ENCODE peak calls at places on chromosomes 6 and 20, in eight cellular contexts. J is tibial nerve, K is PC-9, A is IMR-90, U is uterus, Y is gastrocnemius medialis, D is H1, I is astrocyte. V is an unnamed sample.
A peak's percentile ranks its signal among the peaks of the same experiment; 100 is the strongest.

GRCh38 chr6:133966654-133967300 is 13.8 kb downstream of the TBPL1 start:
- DNase-seq in J (no peak), K (no peak), A (no peak), U (no peak), Y (no peak), D (no peak), I (no peak), V (no peak)

GRCh38 chr6:163731215-163732013 is 316.9 kb downstream of the QKI start:
- DNase-seq in J (no peak), K (no peak), A (no peak), U (no peak), Y (no peak), D (no peak), I (no peak), V (no peak)

GRCh38 chr6:154508573-154509375 is 1.7 kb downstream of the CNKSR3 start:
- DNase-seq in J (no peak), K (peak; percentile 53), A (peak; percentile 56), U (no peak), Y (no peak), D (no peak), I (peak; percentile 29), V (no peak)

GRCh38 chr20:34970193-34971037 is 14.7 kb downstream of the MYH7B start:
- DNase-seq in J (no peak), K (no peak), A (no peak), U (no peak), Y (no peak), D (no peak), I (no peak), V (no peak)

GRCh38 chr20:8067082-8067481 is 47.5 kb upstream of the TMX4 start:
- DNase-seq in J (no peak), K (no peak), A (no peak), U (no peak), Y (no peak), D (no peak), I (no peak), V (no peak)

GRCh38 chr6:116255246-116255800 is 1.4 kb upstream of the TSPYL4 start:
- DNase-seq in J (no peak), K (no peak), A (no peak), U (no peak), Y (no peak), D (no peak), I (no peak), V (no peak)

GRCh38 chr6:8953310-8953709 is 518.0 kb upstream of the SLC35B3 start:
- DNase-seq in J (no peak), K (no peak), A (no peak), U (no peak), Y (no peak), D (no peak), I (no peak), V (no peak)

GRCh38 chr6:20789162-20789561 is 254.9 kb downstream of the CDKAL1 start:
- DNase-seq in J (no peak), K (no peak), A (peak; percentile 44), U (no peak), Y (no peak), D (no peak), I (no peak), V (no peak)

GRCh38 chr6:47096233-47096887 is 54.2 kb upstream of the ADGRF1 start:
- DNase-seq in J (no peak), K (no peak), A (no peak), U (no peak), Y (no peak), D (no peak), I (no peak), V (no peak)

GRCh38 chr6:11393713-11394627 is 143.6 kb upstream of the TMEM170B start:
- DNase-seq in J (no peak), K (peak; percentile 61), A (peak; percentile 3), U (no peak), Y (no peak), D (no peak), I (peak; percentile 79), V (peak; percentile 82)

GRCh38 chr6:32941412-32941784 is 570 bp upstream of the HLA-DMB start:
- DNase-seq in J (no peak), K (no peak), A (no peak), U (no peak), Y (no peak), D (no peak), I (no peak), V (no peak)

GRCh38 chr6:37809144-37809543 is 10.4 kb upstream of the ZFAND3 start:
- DNase-seq in J (peak; percentile 29), K (no peak), A (peak; percentile 44), U (no peak), Y (no peak), D (no peak), I (peak; percentile 30), V (no peak)

GRCh38 chr20:14582855-14583254 is 245.4 kb upstream of the FLRT3 start:
- DNase-seq in J (no peak), K (no peak), A (no peak), U (no peak), Y (no peak), D (no peak), I (no peak), V (no peak)

GRCh38 chr6:67433124-67433523 is 1202.0 kb upstream of the ADGRB3 start:
- DNase-seq in J (no peak), K (no peak), A (no peak), U (no peak), Y (no peak), D (no peak), I (no peak), V (no peak)

GRCh38 chr6:4460595-4461475 is 315.4 kb upstream of the CDYL start:
- DNase-seq in J (peak; percentile 53), K (no peak), A (peak; percentile 44), U (peak; percentile 85), Y (peak; percentile 67), D (no peak), I (peak; percentile 39), V (no peak)
- H3K4me3 ChIP-seq in J (no peak overlapping the region), K (no peak overlapping the region), A (no peak overlapping the region), U (no peak overlapping the region), Y (peak overlapping the region; percentile 7), D (no peak overlapping the region), I (no peak overlapping the region), V (no peak overlapping the region)

GRCh38 chr6:169479783-169480495 is 221.9 kb downstream of the WDR27 start:
- DNase-seq in J (no peak), K (no peak), A (no peak), U (no peak), Y (no peak), D (no peak), I (no peak), V (no peak)
- H3K9me3 ChIP-seq in J (peaks cover 14% of the 10 kb centered on the region), K (peaks cover 6% of the 10 kb centered on the region), A (peaks cover 5% of the 10 kb centered on the region), U (no peaks in the 10 kb centered on the region), Y (peaks cover 4% of the 10 kb centered on the region), D (peaks cover 31% of the 10 kb centered on the region), I (peaks cover 3% of the 10 kb centered on the region), V (peaks cover 17% of the 10 kb centered on the region)

DNA sequence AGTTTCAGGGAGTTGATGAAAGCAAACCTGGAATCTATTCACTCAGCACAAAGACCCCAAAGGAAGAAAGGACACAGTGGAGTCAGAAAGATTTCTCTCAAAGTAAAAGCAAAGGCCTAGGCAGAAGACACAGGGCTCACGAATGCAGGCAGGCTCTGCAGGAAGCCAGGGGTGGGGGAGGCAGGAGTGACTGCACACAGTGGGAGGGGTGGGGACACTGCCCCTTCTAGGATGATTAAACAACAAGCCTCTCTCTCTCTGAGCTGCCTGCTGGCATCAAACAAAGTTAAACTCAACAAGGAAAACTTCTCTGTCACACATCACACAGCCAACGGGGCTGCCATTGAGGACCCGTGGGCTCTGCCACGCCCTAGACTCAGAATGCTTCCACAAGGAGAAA is 70.2 kb downstream of the RAMACL start:
- DNase-seq in J (no peak), K (no peak), A (peak; percentile 18), U (no peak), Y (no peak), D (no peak), I (no peak), V (no peak)
- H3K4me3 ChIP-seq in J (no peak overlapping the region), K (no peak overlapping the region), A (no peak overlapping the region), U (no peak overlapping the region), Y (no peak overlapping the region), D (no peak overlapping the region), I (no peak overlapping the region), V (no peak overlapping the region)

GRCh38 chr20:48310312-48310711 is 517.5 kb downstream of the PREX1 start:
- DNase-seq in J (no peak), K (no peak), A (no peak), U (peak; percentile 40), Y (no peak), D (no peak), I (no peak), V (no peak)

GRCh38 chr20:48309293-48309692 is 518.5 kb downstream of the PREX1 start:
- DNase-seq in J (no peak), K (no peak), A (no peak), U (no peak), Y (no peak), D (no peak), I (no peak), V (no peak)

GRCh38 chr20:48314925-48315592 is 512.7 kb downstream of the PREX1 start:
- DNase-seq in J (no peak), K (no peak), A (no peak), U (no peak), Y (no peak), D (no peak), I (no peak), V (no peak)

GRCh38 chr20:48317578-48317977 is 510.2 kb downstream of the PREX1 start:
- DNase-seq in J (no peak), K (no peak), A (no peak), U (no peak), Y (no peak), D (no peak), I (no peak), V (no peak)

DNA sequence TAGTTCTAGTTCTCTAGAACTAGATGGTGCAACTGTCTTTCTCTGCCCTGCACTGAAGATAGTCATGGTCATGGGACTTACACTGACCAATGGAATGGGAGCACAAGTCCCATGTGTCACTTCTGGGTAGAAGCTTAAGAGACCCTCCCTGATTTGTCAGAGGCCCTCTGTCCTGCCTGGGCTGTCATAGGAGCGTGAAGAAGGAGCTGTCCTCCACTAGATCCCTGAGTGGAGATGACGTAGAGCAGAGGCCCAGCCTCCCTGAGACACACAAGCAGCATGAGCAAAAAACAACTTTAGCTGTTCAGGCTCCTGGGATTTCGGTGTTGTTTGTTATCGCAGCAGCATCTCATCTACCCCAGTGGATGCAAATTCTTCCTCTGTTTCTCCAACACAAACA is 514.5 kb downstream of the PREX1 start:
- DNase-seq in J (no peak), K (no peak), A (no peak), U (no peak), Y (no peak), D (no peak), I (no peak), V (no peak)
- H3K9me3 ChIP-seq in J (no peaks in the 10 kb centered on the region), K (no peaks in the 10 kb centered on the region), A (no peaks in the 10 kb centered on the region), U (no peaks in the 10 kb centered on the region), Y (no peaks in the 10 kb centered on the region), D (no peaks in the 10 kb centered on the region), I (no peaks in the 10 kb centered on the region), V (no peaks in the 10 kb centered on the region)